ENCODE peak calls at places on chromosomes 12 and 14, in seven cellular contexts. B is transverse colon, A is HL-60, N is HCT116, R is suprapubic skin, T is stomach, U is HepG2. H is an unnamed sample.

GRCh38 chr14:77912754-77913556 is 113.0 kb downstream of the ADCK1 start:
- DNase-seq in B (no peak), A (no peak), N (no peak), R (peak), T (no peak), U (no peak), H (no peak)

GRCh38 chr12:19065871-19066270 is 63.7 kb upstream of the PLEKHA5 start:
- DNase-seq in B (no peak), A (no peak), N (no peak), R (no peak), T (no peak), U (no peak), H (no peak)

GRCh38 chr14:66101662-66102061 is 384.5 kb upstream of the CCDC196 start:
- DNase-seq in B (no peak), A (no peak), N (no peak), R (no peak), T (no peak), U (no peak), H (no peak)

GRCh38 chr12:42798811-42799438 is 209.4 kb upstream of the PRICKLE1 start:
- DNase-seq in B (no peak), A (no peak), N (no peak), R (no peak), T (no peak), U (no peak), H (no peak)

GRCh38 chr14:95226801-95227200 is 69.5 kb upstream of the DICER1 start:
- DNase-seq in B (no peak), A (no peak), N (no peak), R (no peak), T (no peak), U (no peak), H (no peak)

GRCh38 chr12:24360057-24360456 is 410.6 kb upstream of the SOX5 start:
- DNase-seq in B (no peak), A (no peak), N (no peak), R (no peak), T (no peak), U (no peak), H (no peak)

GRCh38 chr12:130687190-130687589 is 28.9 kb downstream of the RIMBP2 start:
- DNase-seq in B (no peak), A (no peak), N (no peak), R (no peak), T (no peak), U (no peak), H (no peak)

GRCh38 chr12:132729541-132730320 is 19.1 kb downstream of the PGAM5 start:
- DNase-seq in B (no peak), A (no peak), N (no peak), R (no peak), T (no peak), U (no peak), H (no peak)

GRCh38 chr14:28783593-28784143 is 17.1 kb downstream of the FOXG1 start:
- DNase-seq in B (no peak), A (no peak), N (no peak), R (no peak), T (no peak), U (no peak), H (no peak)

GRCh38 chr14:39040529-39040928 is 62.5 kb downstream of the SEC23A start:
- DNase-seq in B (no peak), A (no peak), N (no peak), R (no peak), T (no peak), U (no peak), H (no peak)

GRCh38 chr12:125683748-125684381 is 618.6 kb downstream of the AACS start:
- DNase-seq in B (peak), A (no peak), N (no peak), R (no peak), T (peak), U (peak), H (no peak)

GRCh38 chr14:68547305-68548193 is 245.3 kb downstream of the ZFP36L1 start:
- DNase-seq in B (peak), A (no peak), N (peak), R (peak), T (peak), U (no peak), H (peak)

GRCh38 chr12:116276433-116277216 is 868 bp downstream of the MED13L start:
- DNase-seq in B (peak), A (no peak), N (no peak), R (peak), T (peak), U (peak), H (no peak)

GRCh38 chr12:122203301-122203967 is at the start of gene B3GNT4:
- DNase-seq in B (peak), A (no peak), N (peak), R (no peak), T (peak), U (no peak), H (no peak)

GRCh38 chr12:122206111-122206881 is 2.8 kb downstream of the B3GNT4 start:
- DNase-seq in B (no peak), A (no peak), N (no peak), R (peak), T (no peak), U (no peak), H (no peak)

GRCh38 chr12:122205590-122205925 is 2.0 kb downstream of the B3GNT4 start:
- DNase-seq in B (no peak), A (no peak), N (no peak), R (no peak), T (no peak), U (no peak), H (no peak)

GRCh38 chr12:122203968-122204828 is 689 bp downstream of the B3GNT4 start:
- DNase-seq in B (no peak), A (no peak), N (no peak), R (no peak), T (no peak), U (no peak), H (no peak)

GRCh38 chr12:122204829-122205589 is 1.5 kb downstream of the B3GNT4 start:
- DNase-seq in B (no peak), A (no peak), N (no peak), R (peak), T (no peak), U (no peak), H (no peak)
- TF ChIP-seq POLR2AphosphoS5 in B (no peak), A (no peak), N (no peak), R (no peak), T (no peak), U (no peak), H (no peak)

DNA sequence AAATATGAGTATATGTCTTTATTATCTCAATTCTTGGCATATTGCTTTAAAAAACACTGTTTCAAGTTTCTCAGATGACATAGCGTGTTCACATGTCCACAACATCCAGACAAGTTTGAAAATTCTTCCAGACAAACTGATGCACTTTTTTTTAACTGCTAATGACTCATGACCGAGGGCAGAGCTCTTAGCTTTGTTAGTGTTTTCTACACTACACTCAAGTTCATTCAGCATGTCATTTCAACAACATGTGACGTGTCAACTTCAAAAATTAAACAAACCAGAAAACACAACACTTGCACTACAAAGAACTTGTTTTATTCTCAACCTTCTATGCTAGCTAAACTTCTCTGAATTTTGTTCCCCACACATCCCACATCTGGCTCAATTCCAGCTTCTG is 1186.3 kb upstream of the FLRT2 start:
- DNase-seq in B (no peak), A (no peak), N (no peak), R (no peak), T (no peak), U (no peak), H (no peak)
- H3K4me3 ChIP-seq in B (no peak), A (no peak), N (no peak), R (no peak), T (no peak), U (no peak), H (no peak)

DNA sequence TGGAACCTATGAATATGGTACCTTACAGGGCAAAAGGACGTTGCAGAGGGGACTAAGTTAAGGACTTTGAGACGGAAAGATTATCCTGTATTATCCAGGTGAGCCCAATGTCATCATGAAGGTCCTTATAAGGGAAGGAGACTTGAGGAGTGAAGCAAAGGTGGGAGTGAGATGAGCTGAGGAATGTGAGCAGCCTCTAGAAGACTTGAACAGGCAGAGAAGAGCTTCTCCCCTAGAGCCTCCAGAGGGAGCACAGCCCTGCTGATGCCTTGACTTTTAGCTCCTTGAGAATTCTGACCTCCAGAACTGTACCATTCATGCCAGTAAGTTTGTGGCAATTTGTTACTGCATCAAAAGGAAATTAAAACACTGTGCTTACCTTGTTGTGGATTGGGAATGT is 41.8 kb upstream of the DCD start:
- DNase-seq in B (no peak), A (no peak), N (peak), R (no peak), T (no peak), U (no peak), H (no peak)
- TF ChIP-seq CTCF in B (no peak), A (peak), N (peak), R (no peak), T (no peak), U (no peak), H (peak)

GRCh38 chr12:7134371-7135166 is 4.4 kb downstream of the CLSTN3 start:
- DNase-seq in B (no peak), A (no peak), N (no peak), R (no peak), T (no peak), U (no peak), H (no peak)

GRCh38 chr12:7136676-7137075 is 6.5 kb downstream of the CLSTN3 start:
- DNase-seq in B (no peak), A (no peak), N (no peak), R (no peak), T (no peak), U (no peak), H (no peak)

GRCh38 chr12:7136071-7136470 is 5.9 kb downstream of the CLSTN3 start:
- DNase-seq in B (no peak), A (no peak), N (no peak), R (no peak), T (no peak), U (no peak), H (no peak)

GRCh38 chr12:7139213-7139612 is 9.0 kb downstream of the CLSTN3 start:
- DNase-seq in B (no peak), A (no peak), N (no peak), R (no peak), T (no peak), U (no peak), H (no peak)

GRCh38 chr12:7137868-7138267 is 7.7 kb downstream of the CLSTN3 start:
- DNase-seq in B (no peak), A (no peak), N (no peak), R (no peak), T (no peak), U (no peak), H (no peak)
- TF ChIP-seq POLR2AphosphoS5 in B (no peak), A (no peak), N (no peak), R (no peak), T (no peak), U (no peak), H (no peak)

GRCh38 chr12:95944108-95944704 is 1.1 kb downstream of the AMDHD1 start:
- DNase-seq in B (no peak), A (no peak), N (no peak), R (no peak), T (no peak), U (no peak), H (no peak)
- H3K4me3 ChIP-seq in B (no peak), A (no peak), N (peak), R (no peak), T (peak), U (peak), H (no peak)

GRCh38 chr14:100275214-100275613 is 31.0 kb downstream of the SLC25A29 start:
- DNase-seq in B (no peak), A (no peak), N (no peak), R (no peak), T (no peak), U (no peak), H (no peak)

GRCh38 chr14:100268591-100269207 is 29.8 kb downstream of the YY1 start:
- DNase-seq in B (no peak), A (no peak), N (no peak), R (no peak), T (no peak), U (peak), H (no peak)

GRCh38 chr14:100267990-100268389 is 29.0 kb downstream of the YY1 start:
- DNase-seq in B (no peak), A (no peak), N (no peak), R (no peak), T (no peak), U (no peak), H (no peak)

GRCh38 chr14:100274250-100274649 is 32.0 kb downstream of the SLC25A29 start:
- DNase-seq in B (no peak), A (no peak), N (no peak), R (no peak), T (no peak), U (no peak), H (no peak)

GRCh38 chr14:100271247-100271939 is 32.4 kb downstream of the YY1 start:
- DNase-seq in B (peak), A (no peak), N (no peak), R (no peak), T (peak), U (peak), H (no peak)
- TF ChIP-seq CTCF in B (peak), A (no peak), N (peak), R (peak), T (no peak), U (peak), H (peak)

GRCh38 chr12:5083955-5084849 is 40.5 kb downstream of the KCNA5 start:
- DNase-seq in B (no peak), A (peak), N (peak), R (no peak), T (no peak), U (peak), H (peak)

GRCh38 chr12:5087831-5088554 is 44.3 kb downstream of the KCNA5 start:
- DNase-seq in B (no peak), A (no peak), N (no peak), R (no peak), T (no peak), U (no peak), H (no peak)

GRCh38 chr12:5081016-5081415 is 37.3 kb downstream of the KCNA5 start:
- DNase-seq in B (no peak), A (no peak), N (no peak), R (no peak), T (no peak), U (no peak), H (no peak)

GRCh38 chr12:5088586-5089264 is 45.0 kb downstream of the KCNA5 start:
- DNase-seq in B (no peak), A (no peak), N (no peak), R (no peak), T (no peak), U (no peak), H (no peak)

GRCh38 chr12:5085896-5086295 is 42.2 kb downstream of the KCNA5 start:
- DNase-seq in B (no peak), A (no peak), N (no peak), R (no peak), T (no peak), U (no peak), H (no peak)
- TF ChIP-seq POLR2AphosphoS5 in B (no peak), A (no peak), N (no peak), R (no peak), T (no peak), U (no peak), H (no peak)

H was measured in Panc1.